ENCODE peak calls at places on chromosome 13, in nine cellular contexts. G is GM19239; B is SJSA1; E is T-helper 9 cell; X is RPMI8226; M is tibial artery; K is CD4-positive, alpha-beta T cell; R is fibroblast of lung; Q is NCI-H510A treated with DMSO at 0.1 percent for 48 hours. F is an unnamed sample.

GRCh38 chr13:67408823-67409222 is 178.7 kb upstream of the PCDH9 start:
- DNase-seq in G (no peak), B (no peak), E (no peak), X (no peak), M (no peak), K (no peak), R (no peak), Q (no peak), F (no peak)

GRCh38 chr13:41587490-41587889 is 130.1 kb downstream of the RGCC start:
- DNase-seq in G (no peak), B (no peak), E (no peak), X (no peak), M (no peak), K (peak; percentile 32), R (no peak), Q (no peak), F (no peak)

GRCh38 chr13:23378009-23378632 is 55.4 kb downstream of the SACS start:
- DNase-seq in G (peak; percentile 13), B (peak; percentile 79), E (no peak), X (peak; percentile 78), M (peak; percentile 68), K (peak; percentile 4), R (peak; percentile 99), Q (no peak), F (peak; percentile 53)

GRCh38 chr13:60351326-60351725 is 45.7 kb upstream of the TDRD3 start:
- DNase-seq in G (no peak), B (no peak), E (no peak), X (no peak), M (no peak), K (no peak), R (peak; percentile 76), Q (no peak), F (no peak)

GRCh38 chr13:29730253-29730652 is 120.2 kb downstream of the UBL3 start:
- DNase-seq in G (no peak), B (no peak), E (no peak), X (no peak), M (no peak), K (no peak), R (no peak), Q (no peak), F (no peak)

GRCh38 chr13:76014618-76015315 is 378.6 kb downstream of the LMO7 start:
- DNase-seq in G (no peak), B (no peak), E (no peak), X (no peak), M (no peak), K (no peak), R (peak; percentile 74), Q (no peak), F (no peak)

GRCh38 chr13:22915442-22916082 is 265.2 kb upstream of the SGCG start:
- DNase-seq in G (no peak), B (peak; percentile 1), E (no peak), X (no peak), M (no peak), K (no peak), R (peak; percentile 65), Q (peak; percentile 39), F (peak; percentile 65)

GRCh38 chr13:111629457-111629856 is 309.0 kb downstream of the TEX29 start:
- DNase-seq in G (no peak), B (no peak), E (no peak), X (no peak), M (no peak), K (no peak), R (no peak), Q (no peak), F (no peak)

GRCh38 chr13:113863511-113864302 is at the start of gene GAS6:
- DNase-seq in G (peak; percentile 63), B (peak; percentile 39), E (no peak), X (peak; percentile 81), M (peak; percentile 86), K (no peak), R (peak; percentile 51), Q (no peak), F (peak; percentile 57)

GRCh38 chr13:48853381-48854102 is 122.2 kb upstream of the FNDC3A start:
- DNase-seq in G (no peak), B (peak; percentile 20), E (no peak), X (no peak), M (no peak), K (no peak), R (peak; percentile 24), Q (no peak), F (no peak)

GRCh38 chr13:41492432-41493267 is 35.3 kb downstream of the RGCC start:
- DNase-seq in G (no peak), B (no peak), E (no peak), X (no peak), M (no peak), K (peak; percentile 21), R (no peak), Q (no peak), F (no peak)

GRCh38 chr13:34678154-34678553 is 263.9 kb upstream of the NBEA start:
- DNase-seq in G (no peak), B (peak; percentile 1), E (no peak), X (no peak), M (no peak), K (no peak), R (peak; percentile 60), Q (no peak), F (no peak)

GRCh38 chr13:35954207-35954560 is 177.0 kb downstream of the DCLK1 start:
- DNase-seq in G (no peak), B (no peak), E (no peak), X (no peak), M (no peak), K (no peak), R (no peak), Q (no peak), F (no peak)

GRCh38 chr13:97892717-97893116 is 60.8 kb upstream of the IPO5 start:
- DNase-seq in G (no peak), B (peak; percentile 33), E (no peak), X (no peak), M (no peak), K (no peak), R (peak; percentile 52), Q (no peak), F (no peak)

GRCh38 chr13:114151031-114151430 is 18.6 kb upstream of the RASA3 start:
- DNase-seq in G (no peak), B (no peak), E (no peak), X (no peak), M (no peak), K (no peak), R (no peak), Q (no peak), F (no peak)

GRCh38 chr13:19586904-19587634 is 25.7 kb upstream of the TPTE2 start:
- DNase-seq in G (peak; percentile 41), B (no peak), E (peak; percentile 56), X (peak; percentile 50), M (no peak), K (peak; percentile 63), R (peak; percentile 50), Q (no peak), F (no peak)

F was measured in ureter.